ENCODE peak calls at places on chromosomes 16 and 17, in six cellular contexts. One of them, this sample, is unnamed.
A peak's percentile ranks its signal among the peaks of the same experiment; 100 is the strongest.

GRCh38 chr17:28407974-28408306 is 1.9 kb upstream of the SLC46A1 start:
- DNase-seq in astrocyte of the spinal cord: no peak
- DNase-seq in naive thymus-derived CD4-positive, alpha-beta T cell: no peak
- DNase-seq in substantia nigra: no peak
- DNase-seq in mucosa of gallbladder: no peak
- DNase-seq in Calu3: no peak
- DNase-seq in this sample: no peak

GRCh38 chr16:53958481-53958880 is 254.5 kb downstream of the FTO start:
- DNase-seq in astrocyte of the spinal cord: no peak
- DNase-seq in naive thymus-derived CD4-positive, alpha-beta T cell: no peak
- DNase-seq in substantia nigra: peak; percentile 2
- DNase-seq in mucosa of gallbladder: no peak
- DNase-seq in Calu3: no peak
- DNase-seq in this sample: no peak

GRCh38 chr17:60077672-60078519 is 825 bp downstream of the HEATR6 start:
- DNase-seq in astrocyte of the spinal cord: peak; percentile 43
- DNase-seq in naive thymus-derived CD4-positive, alpha-beta T cell: peak; percentile 30
- DNase-seq in substantia nigra: no peak
- DNase-seq in mucosa of gallbladder: no peak
- DNase-seq in Calu3: no peak
- DNase-seq in this sample: no peak

GRCh38 chr17:79154951-79155557 is 80.4 kb downstream of the ENGASE start:
- DNase-seq in astrocyte of the spinal cord: no peak
- DNase-seq in naive thymus-derived CD4-positive, alpha-beta T cell: no peak
- DNase-seq in substantia nigra: peak; percentile 75
- DNase-seq in mucosa of gallbladder: no peak
- DNase-seq in Calu3: no peak
- DNase-seq in this sample: no peak

GRCh38 chr17:19338031-19338990 is 24.2 kb downstream of the B9D1 start:
- DNase-seq in astrocyte of the spinal cord: no peak
- DNase-seq in naive thymus-derived CD4-positive, alpha-beta T cell: peak; percentile 48
- DNase-seq in substantia nigra: peak; percentile 49
- DNase-seq in mucosa of gallbladder: peak; percentile 50
- DNase-seq in Calu3: peak; percentile 60
- DNase-seq in this sample: no peak

GRCh38 chr17:57135748-57136342 is 50.8 kb downstream of the AKAP1 start:
- DNase-seq in astrocyte of the spinal cord: no peak
- DNase-seq in naive thymus-derived CD4-positive, alpha-beta T cell: no peak
- DNase-seq in substantia nigra: no peak
- DNase-seq in mucosa of gallbladder: no peak
- DNase-seq in Calu3: no peak
- DNase-seq in this sample: peak; percentile 18

GRCh38 chr16:1817276-1817589 is 9.4 kb downstream of the HAGH start:
- DNase-seq in astrocyte of the spinal cord: no peak
- DNase-seq in naive thymus-derived CD4-positive, alpha-beta T cell: no peak
- DNase-seq in substantia nigra: no peak
- DNase-seq in mucosa of gallbladder: no peak
- DNase-seq in Calu3: no peak
- DNase-seq in this sample: no peak

GRCh38 chr17:50187403-50187735 is 14.1 kb downstream of the COL1A1 start:
- DNase-seq in astrocyte of the spinal cord: no peak
- DNase-seq in naive thymus-derived CD4-positive, alpha-beta T cell: no peak
- DNase-seq in substantia nigra: no peak
- DNase-seq in mucosa of gallbladder: no peak
- DNase-seq in Calu3: no peak
- DNase-seq in this sample: no peak

GRCh38 chr17:53924530-53925455 is 102.1 kb downstream of the KIF2B start:
- DNase-seq in astrocyte of the spinal cord: no peak
- DNase-seq in naive thymus-derived CD4-positive, alpha-beta T cell: no peak
- DNase-seq in substantia nigra: no peak
- DNase-seq in mucosa of gallbladder: peak; percentile 11
- DNase-seq in Calu3: no peak
- DNase-seq in this sample: no peak

GRCh38 chr17:50834786-50835562 is 412 bp upstream of the WFIKKN2 start:
- DNase-seq in astrocyte of the spinal cord: peak; percentile 44
- DNase-seq in naive thymus-derived CD4-positive, alpha-beta T cell: no peak
- DNase-seq in substantia nigra: no peak
- DNase-seq in mucosa of gallbladder: no peak
- DNase-seq in Calu3: no peak
- DNase-seq in this sample: no peak

GRCh38 chr17:78999947-79000395 is 9.6 kb downstream of the CANT1 start:
- DNase-seq in astrocyte of the spinal cord: no peak
- DNase-seq in naive thymus-derived CD4-positive, alpha-beta T cell: no peak
- DNase-seq in substantia nigra: no peak
- DNase-seq in mucosa of gallbladder: no peak
- DNase-seq in Calu3: no peak
- DNase-seq in this sample: no peak

This sample was measured in NCI-H187 treated with DMSO at 0.1 percent for 48 hours.